ENCODE peak calls at places on chromosomes 1 and 21, in four cellular contexts. K is nephron progenitor cell, T is hypothalamus, B is NCI-H460. M is an unnamed sample.

GRCh38 chr1:103171041-103171590 is 62.8 kb upstream of the COL11A1 start:
- DNase-seq in B (no peak), K (no peak), T (no peak), M (no peak)

GRCh38 chr1:51877434-51878306 is 857 bp downstream of the NRDC start:
- DNase-seq in T (no peak), B (no peak), K (no peak), M (no peak)

GRCh38 chr1:5690291-5690690 is 301.9 kb downstream of the NPHP4 start:
- DNase-seq in T (no peak), B (no peak), K (no peak), M (no peak)

GRCh38 chr1:229433364-229434004 is 410 bp downstream of the ACTA1 start:
- DNase-seq in K (no peak), B (no peak), T (no peak), M (no peak)

GRCh38 chr1:235500971-235501540 is 3.2 kb downstream of the B3GALNT2 start:
- DNase-seq in K (no peak), B (no peak), T (no peak), M (no peak)

GRCh38 chr1:51733793-51734522 is 117.1 kb downstream of the OSBPL9 start:
- DNase-seq in K (no peak), B (no peak), T (no peak), M (no peak)

GRCh38 chr1:171346866-171347265 is 32.9 kb downstream of the FMO4 start:
- DNase-seq in K (no peak), T (no peak), B (no peak), M (no peak)

GRCh38 chr1:206029484-206029883 is 5.8 kb upstream of the CTSE start:
- DNase-seq in K (no peak), T (no peak), B (no peak), M (peak; percentile 80)

GRCh38 chr21:34836103-34836932 is 167.5 kb downstream of the CLIC6 start:
- DNase-seq in B (peak; percentile 74), K (no peak), T (no peak), M (peak; percentile 65)

M was measured in right cardiac atrium.